ENCODE peak calls at places on chromosomes 13 and 19, in seven cellular contexts. I is breast epithelium, X is gastrocnemius medialis, Q is heart right ventricle, E is fibroblast of pulmonary artery, L is BE2C, P is AG04449. W is an unnamed sample.

GRCh38 chr13:99955747-99956472 is 15.7 kb downstream of the ZIC5 start:
- DNase-seq in X (no peak), Q (no peak), I (no peak), E (peak; percentile 27), L (no peak), P (no peak), W (no peak)

GRCh38 chr13:33743438-33744368 is 74.2 kb upstream of the RFC3 start:
- DNase-seq in X (no peak), I (no peak), E (peak; percentile 26), L (no peak), P (no peak), Q (no peak), W (no peak)

GRCh38 chr19:49425922-49426592 is 869 bp downstream of the GFY start:
- DNase-seq in I (no peak), Q (no peak), E (no peak), P (no peak), X (no peak), L (peak; percentile 51), W (no peak)

GRCh38 chr13:65445340-65445739 is 1784.8 kb downstream of the PCDH9 start:
- DNase-seq in L (no peak), P (no peak), Q (no peak), X (no peak), E (no peak), I (no peak), W (no peak)

GRCh38 chr19:50490991-50491472 is 14.4 kb upstream of the GARIN5A start:
- DNase-seq in P (no peak), I (no peak), L (no peak), X (peak; percentile 83), Q (no peak), E (no peak), W (no peak)

GRCh38 chr19:49145485-49146407 is 9.4 kb downstream of the HRC start:
- DNase-seq in E (peak; percentile 78), X (peak; percentile 76), L (peak; percentile 93), Q (peak; percentile 77), P (no peak), I (peak; percentile 55), W (no peak)

GRCh38 chr13:24892844-24893243 is 128.9 kb downstream of the RNF17 start:
- DNase-seq in P (no peak), X (no peak), L (no peak), Q (no peak), E (no peak), I (no peak), W (no peak)

GRCh38 chr13:73228546-73228945 is 169.7 kb downstream of the KLF5 start:
- DNase-seq in E (peak; percentile 18), P (no peak), X (no peak), I (no peak), Q (no peak), L (no peak), W (no peak)

GRCh38 chr19:13017306-13018036 is 22.2 kb downstream of the NFIX start:
- DNase-seq in P (no peak), I (no peak), Q (no peak), E (no peak), X (peak; percentile 65), L (no peak), W (no peak)

GRCh38 chr19:33864311-33864850 is 67.7 kb downstream of the KCTD15 start:
- DNase-seq in Q (no peak), X (no peak), I (no peak), L (no peak), E (no peak), P (no peak), W (no peak)

GRCh38 chr19:44740351-44740824 is 8.1 kb upstream of the BCL3 start:
- DNase-seq in X (no peak), L (no peak), E (no peak), I (no peak), Q (no peak), P (no peak), W (no peak)

GRCh38 chr13:40583738-40584137 is 82.7 kb downstream of the FOXO1 start:
- DNase-seq in I (no peak), P (no peak), X (no peak), L (no peak), Q (no peak), E (no peak), W (no peak)

GRCh38 chr13:97855570-97855970 is 97.9 kb upstream of the IPO5 start:
- DNase-seq in X (peak; percentile 16), L (peak; percentile 58), P (peak; percentile 45), Q (peak; percentile 60), I (no peak), E (peak; percentile 86), W (peak; percentile 68)

DNA sequence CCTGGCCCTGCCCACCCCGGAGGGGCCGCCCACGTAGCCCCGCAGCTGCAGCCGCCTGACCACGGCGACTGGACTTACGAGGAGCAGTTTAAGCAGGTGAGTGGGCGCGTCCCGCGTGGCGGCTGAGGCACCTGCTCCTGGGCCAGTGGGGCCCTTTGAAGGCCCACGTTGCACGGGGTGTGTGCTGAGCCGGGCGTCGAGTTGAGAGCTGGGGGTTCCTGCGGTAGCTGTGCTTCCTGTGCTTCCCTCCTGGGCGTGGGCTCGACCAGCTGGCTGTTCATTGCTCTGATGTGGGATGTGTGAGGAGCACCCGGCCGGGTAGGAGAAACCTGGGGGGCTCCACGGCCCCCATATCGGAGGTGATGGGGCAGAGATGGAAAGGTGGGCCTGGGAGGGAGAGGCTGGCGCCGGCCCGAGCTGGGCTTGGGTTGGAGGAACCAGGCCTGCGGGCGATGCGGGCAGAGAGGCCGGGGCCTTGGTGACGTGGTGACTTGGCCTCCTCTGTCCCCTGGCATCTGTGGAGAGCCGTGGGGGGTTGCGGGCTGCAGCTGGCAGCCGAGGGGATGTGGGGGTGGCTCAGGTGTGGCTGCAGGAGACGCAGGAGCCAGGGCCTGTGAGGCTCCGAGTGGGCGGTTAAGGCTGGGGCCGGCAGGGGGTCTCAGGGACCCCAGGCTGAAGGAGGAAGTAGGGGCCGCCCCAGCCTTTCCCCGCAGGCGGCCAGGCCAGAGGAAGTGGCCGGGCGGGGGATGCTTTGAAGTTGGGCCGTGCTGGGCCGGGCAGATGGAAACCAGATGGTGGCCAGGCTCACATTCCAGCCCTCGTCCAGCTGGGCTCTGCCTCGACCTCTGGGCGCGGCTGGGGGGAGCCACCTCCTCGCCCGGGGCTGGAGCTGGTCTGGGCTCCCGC is 7.1 kb downstream of the ARID3A start:
- DNase-seq in I (no peak), P (peak; percentile 26), X (peak; percentile 44), E (peak; percentile 93), L (peak; percentile 83), Q (peak; percentile 79), W (peak; percentile 88)
- TF ChIP-seq CTCF in I (no peak), P (no peak), X (no peak), E (no peak), L (no peak), Q (no peak), W (peak; percentile 8)

GRCh38 chr13:87274209-87274819 is 396.9 kb upstream of the SLITRK5 start:
- DNase-seq in Q (peak; percentile 15), L (peak; percentile 59), P (no peak), X (no peak), I (no peak), E (peak; percentile 25), W (peak; percentile 4)
- TF ChIP-seq CTCF in Q (peak; percentile 29), L (peak; percentile 82), P (no peak), X (no peak), I (no peak), E (peak; percentile 28), W (peak; percentile 72)

DNA sequence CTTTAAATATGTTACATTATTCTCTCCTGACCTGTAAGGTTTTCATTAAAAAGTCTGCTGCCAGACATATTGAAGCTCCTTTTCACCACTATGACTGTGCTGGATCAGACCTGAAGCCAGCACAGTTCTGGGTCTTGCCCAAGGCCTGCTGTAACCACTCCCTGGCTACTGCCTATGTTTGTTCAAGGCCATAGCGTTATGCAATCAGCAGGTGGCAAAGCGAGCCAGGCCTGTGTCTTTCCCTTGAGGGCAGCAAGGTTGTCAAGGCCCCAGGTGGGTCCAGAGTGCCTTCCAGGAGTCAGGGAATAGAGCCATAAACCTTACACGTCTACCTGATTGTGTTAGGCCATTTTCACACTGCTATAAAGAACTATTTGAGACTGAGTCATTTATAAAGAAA is 496.8 kb upstream of the PCDH9 start:
- DNase-seq in I (no peak), E (no peak), Q (no peak), L (peak; percentile 6), X (no peak), P (no peak), W (no peak)
- TF ChIP-seq CTCF in I (no peak), E (no peak), Q (no peak), L (no peak), X (no peak), P (no peak), W (no peak)

GRCh38 chr13:21691500-21691899 is 20.6 kb downstream of the FGF9 start:
- DNase-seq in L (no peak), X (no peak), Q (no peak), E (no peak), P (no peak), I (no peak), W (no peak)

GRCh38 chr13:21686761-21687391 is 16.0 kb downstream of the FGF9 start:
- DNase-seq in I (no peak), X (no peak), E (no peak), Q (no peak), L (no peak), P (no peak), W (no peak)

GRCh38 chr13:21690955-21691354 is 20.1 kb downstream of the FGF9 start:
- DNase-seq in P (no peak), L (no peak), E (no peak), X (no peak), Q (no peak), I (no peak), W (no peak)

GRCh38 chr13:21688056-21688455 is 17.2 kb downstream of the FGF9 start:
- DNase-seq in P (no peak), X (no peak), I (no peak), Q (no peak), E (no peak), L (no peak), W (no peak)

GRCh38 chr13:21689097-21689496 is 18.2 kb downstream of the FGF9 start:
- DNase-seq in Q (no peak), X (no peak), I (no peak), E (no peak), L (no peak), P (no peak), W (no peak)
- TF ChIP-seq CTCF in Q (no peak), X (no peak), I (no peak), E (no peak), L (no peak), P (no peak), W (no peak)

DNA sequence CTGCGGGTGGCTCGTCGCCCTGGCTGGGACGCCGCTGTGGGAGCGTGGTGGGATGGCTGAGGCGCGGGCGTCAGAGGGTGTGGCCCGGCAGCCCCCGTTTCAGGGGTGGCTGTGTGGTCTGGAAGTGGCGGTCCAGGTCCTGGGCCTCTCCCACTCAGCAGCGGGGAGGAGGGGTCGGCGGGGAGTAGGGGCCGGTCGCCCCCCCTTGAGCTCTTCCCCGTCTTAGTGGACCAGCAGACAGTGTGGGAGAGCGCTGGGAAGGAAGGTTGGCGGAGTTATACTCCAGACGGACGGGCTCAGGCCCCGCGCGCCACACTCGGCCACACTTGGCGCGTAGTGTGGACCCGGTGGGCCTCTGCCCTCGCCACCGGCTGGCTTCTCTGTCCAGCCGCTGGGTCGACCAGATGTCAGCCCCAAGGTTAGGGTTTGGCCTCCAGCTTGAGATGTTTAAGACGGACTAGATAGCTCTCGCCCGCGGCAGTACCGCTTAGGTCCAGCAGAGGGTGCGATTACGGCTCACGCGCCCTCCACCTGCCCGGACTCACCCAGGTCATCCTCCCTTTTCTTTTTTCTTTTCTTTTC is 21.7 kb upstream of the ZNF429 start:
- DNase-seq in E (peak; percentile 6), P (no peak), X (peak; percentile 40), L (peak; percentile 74), Q (peak; percentile 16), I (peak; percentile 46), W (no peak)
- TF ChIP-seq CTCF in E (peak; percentile 25), P (peak; percentile 32), X (peak; percentile 47), L (peak; percentile 72), Q (peak; percentile 58), I (peak; percentile 49), W (peak; percentile 15)

GRCh38 chr13:51583875-51584730 is at the start of gene WDFY2:
- DNase-seq in Q (peak; percentile 100), L (peak; percentile 100), E (peak; percentile 100), I (peak; percentile 100), P (peak; percentile 98), X (peak; percentile 100), W (peak; percentile 100)
- TF ChIP-seq CTCF in Q (no peak), L (no peak), E (no peak), I (no peak), P (peak; percentile 51), X (no peak), W (peak; percentile 12)